ENCODE peak calls at places on chromosomes 5 and 9, in nine cellular contexts. One of them, this sample, is unnamed.

GRCh38 chr9:23962101-23962500 is 136.1 kb upstream of the ELAVL2 start:
- DNase-seq in A673: no peak
- DNase-seq in NCI-H2171 treated with DMSO at 0.1 percent for 48 hours: no peak
- DNase-seq in stimulated activated CD8-positive, alpha-beta memory T cell treated with anti-CD3 and anti-CD28 coated beads, Interleukin-15, amount 100 ng/mL, for 4 hours: no peak
- DNase-seq in fibroblast of lung: no peak
- DNase-seq in left lung: no peak
- DNase-seq in WTC11: peak; percentile 26
- DNase-seq in hypothalamus: no peak
- DNase-seq in activated naive CD8-positive, alpha-beta T cell treated with anti-CD3 and anti-CD28 coated beads, Interleukin-2, amount 50 U/mL, for 24 hours: no peak
- DNase-seq in this sample: no peak

GRCh38 chr5:9947944-9948343 is 301.7 kb downstream of the ATPSCKMT start:
- DNase-seq in WTC11: no peak
- DNase-seq in activated naive CD8-positive, alpha-beta T cell treated with anti-CD3 and anti-CD28 coated beads, Interleukin-2, amount 50 U/mL, for 24 hours: no peak
- DNase-seq in A673: no peak
- DNase-seq in NCI-H2171 treated with DMSO at 0.1 percent for 48 hours: no peak
- DNase-seq in hypothalamus: no peak
- DNase-seq in stimulated activated CD8-positive, alpha-beta memory T cell treated with anti-CD3 and anti-CD28 coated beads, Interleukin-15, amount 100 ng/mL, for 4 hours: no peak
- DNase-seq in fibroblast of lung: no peak
- DNase-seq in left lung: no peak
- DNase-seq in this sample: no peak

GRCh38 chr9:121960665-121961064 is 132.4 kb downstream of the TTLL11 start:
- DNase-seq in fibroblast of lung: no peak
- DNase-seq in WTC11: no peak
- DNase-seq in A673: no peak
- DNase-seq in NCI-H2171 treated with DMSO at 0.1 percent for 48 hours: no peak
- DNase-seq in activated naive CD8-positive, alpha-beta T cell treated with anti-CD3 and anti-CD28 coated beads, Interleukin-2, amount 50 U/mL, for 24 hours: no peak
- DNase-seq in hypothalamus: no peak
- DNase-seq in left lung: no peak
- DNase-seq in stimulated activated CD8-positive, alpha-beta memory T cell treated with anti-CD3 and anti-CD28 coated beads, Interleukin-15, amount 100 ng/mL, for 4 hours: no peak
- DNase-seq in this sample: no peak

GRCh38 chr5:34716986-34717385 is 60.9 kb downstream of the RAI14 start:
- DNase-seq in A673: no peak
- DNase-seq in left lung: no peak
- DNase-seq in stimulated activated CD8-positive, alpha-beta memory T cell treated with anti-CD3 and anti-CD28 coated beads, Interleukin-15, amount 100 ng/mL, for 4 hours: no peak
- DNase-seq in WTC11: no peak
- DNase-seq in hypothalamus: no peak
- DNase-seq in NCI-H2171 treated with DMSO at 0.1 percent for 48 hours: no peak
- DNase-seq in activated naive CD8-positive, alpha-beta T cell treated with anti-CD3 and anti-CD28 coated beads, Interleukin-2, amount 50 U/mL, for 24 hours: no peak
- DNase-seq in fibroblast of lung: peak; percentile 77
- DNase-seq in this sample: no peak

GRCh38 chr5:14428302-14429081 is 153.1 kb upstream of the OTULINL start:
- DNase-seq in fibroblast of lung: peak; percentile 80
- DNase-seq in stimulated activated CD8-positive, alpha-beta memory T cell treated with anti-CD3 and anti-CD28 coated beads, Interleukin-15, amount 100 ng/mL, for 4 hours: no peak
- DNase-seq in A673: no peak
- DNase-seq in WTC11: no peak
- DNase-seq in left lung: no peak
- DNase-seq in hypothalamus: no peak
- DNase-seq in activated naive CD8-positive, alpha-beta T cell treated with anti-CD3 and anti-CD28 coated beads, Interleukin-2, amount 50 U/mL, for 24 hours: no peak
- DNase-seq in NCI-H2171 treated with DMSO at 0.1 percent for 48 hours: no peak
- DNase-seq in this sample: peak; percentile 73

GRCh38 chr9:74777136-74777879 is 110.4 kb downstream of the TRPM6 start:
- DNase-seq in stimulated activated CD8-positive, alpha-beta memory T cell treated with anti-CD3 and anti-CD28 coated beads, Interleukin-15, amount 100 ng/mL, for 4 hours: peak; percentile 39
- DNase-seq in WTC11: peak; percentile 73
- DNase-seq in A673: peak; percentile 64
- DNase-seq in fibroblast of lung: peak; percentile 36
- DNase-seq in left lung: no peak
- DNase-seq in hypothalamus: peak; percentile 12
- DNase-seq in NCI-H2171 treated with DMSO at 0.1 percent for 48 hours: peak; percentile 25
- DNase-seq in activated naive CD8-positive, alpha-beta T cell treated with anti-CD3 and anti-CD28 coated beads, Interleukin-2, amount 50 U/mL, for 24 hours: peak; percentile 67
- DNase-seq in this sample: peak; percentile 65

GRCh38 chr5:150143725-150144058 is 12.0 kb downstream of the PDGFRB start:
- DNase-seq in WTC11: no peak
- DNase-seq in left lung: no peak
- DNase-seq in activated naive CD8-positive, alpha-beta T cell treated with anti-CD3 and anti-CD28 coated beads, Interleukin-2, amount 50 U/mL, for 24 hours: no peak
- DNase-seq in stimulated activated CD8-positive, alpha-beta memory T cell treated with anti-CD3 and anti-CD28 coated beads, Interleukin-15, amount 100 ng/mL, for 4 hours: no peak
- DNase-seq in hypothalamus: no peak
- DNase-seq in A673: no peak
- DNase-seq in NCI-H2171 treated with DMSO at 0.1 percent for 48 hours: no peak
- DNase-seq in fibroblast of lung: no peak
- DNase-seq in this sample: no peak

GRCh38 chr9:3205421-3206095 is 320.2 kb downstream of the RFX3 start:
- DNase-seq in WTC11: no peak
- DNase-seq in left lung: no peak
- DNase-seq in NCI-H2171 treated with DMSO at 0.1 percent for 48 hours: peak; percentile 57
- DNase-seq in stimulated activated CD8-positive, alpha-beta memory T cell treated with anti-CD3 and anti-CD28 coated beads, Interleukin-15, amount 100 ng/mL, for 4 hours: no peak
- DNase-seq in hypothalamus: no peak
- DNase-seq in fibroblast of lung: peak; percentile 14
- DNase-seq in A673: no peak
- DNase-seq in activated naive CD8-positive, alpha-beta T cell treated with anti-CD3 and anti-CD28 coated beads, Interleukin-2, amount 50 U/mL, for 24 hours: no peak
- DNase-seq in this sample: no peak

GRCh38 chr5:149550267-149550582 is 1.0 kb downstream of the CSNK1A1 start:
- DNase-seq in fibroblast of lung: peak; percentile 76
- DNase-seq in A673: no peak
- DNase-seq in hypothalamus: no peak
- DNase-seq in WTC11: no peak
- DNase-seq in stimulated activated CD8-positive, alpha-beta memory T cell treated with anti-CD3 and anti-CD28 coated beads, Interleukin-15, amount 100 ng/mL, for 4 hours: no peak
- DNase-seq in NCI-H2171 treated with DMSO at 0.1 percent for 48 hours: no peak
- DNase-seq in activated naive CD8-positive, alpha-beta T cell treated with anti-CD3 and anti-CD28 coated beads, Interleukin-2, amount 50 U/mL, for 24 hours: no peak
- DNase-seq in left lung: no peak
- DNase-seq in this sample: peak; percentile 76

GRCh38 chr9:106420511-106420944 is 442.4 kb upstream of the ZNF462 start:
- DNase-seq in left lung: no peak
- DNase-seq in WTC11: no peak
- DNase-seq in hypothalamus: no peak
- DNase-seq in A673: no peak
- DNase-seq in stimulated activated CD8-positive, alpha-beta memory T cell treated with anti-CD3 and anti-CD28 coated beads, Interleukin-15, amount 100 ng/mL, for 4 hours: no peak
- DNase-seq in NCI-H2171 treated with DMSO at 0.1 percent for 48 hours: no peak
- DNase-seq in activated naive CD8-positive, alpha-beta T cell treated with anti-CD3 and anti-CD28 coated beads, Interleukin-2, amount 50 U/mL, for 24 hours: peak; percentile 3
- DNase-seq in fibroblast of lung: peak; percentile 70
- DNase-seq in this sample: peak; percentile 83

GRCh38 chr9:103707181-103707580 is 386.9 kb upstream of the SMC2 start:
- DNase-seq in A673: no peak
- DNase-seq in activated naive CD8-positive, alpha-beta T cell treated with anti-CD3 and anti-CD28 coated beads, Interleukin-2, amount 50 U/mL, for 24 hours: no peak
- DNase-seq in left lung: no peak
- DNase-seq in NCI-H2171 treated with DMSO at 0.1 percent for 48 hours: no peak
- DNase-seq in hypothalamus: no peak
- DNase-seq in stimulated activated CD8-positive, alpha-beta memory T cell treated with anti-CD3 and anti-CD28 coated beads, Interleukin-15, amount 100 ng/mL, for 4 hours: no peak
- DNase-seq in WTC11: no peak
- DNase-seq in fibroblast of lung: no peak
- DNase-seq in this sample: peak; percentile 6

GRCh38 chr9:97553141-97553540 is 51.7 kb downstream of the TMOD1 start:
- DNase-seq in activated naive CD8-positive, alpha-beta T cell treated with anti-CD3 and anti-CD28 coated beads, Interleukin-2, amount 50 U/mL, for 24 hours: no peak
- DNase-seq in A673: no peak
- DNase-seq in hypothalamus: no peak
- DNase-seq in stimulated activated CD8-positive, alpha-beta memory T cell treated with anti-CD3 and anti-CD28 coated beads, Interleukin-15, amount 100 ng/mL, for 4 hours: no peak
- DNase-seq in WTC11: no peak
- DNase-seq in fibroblast of lung: no peak
- DNase-seq in NCI-H2171 treated with DMSO at 0.1 percent for 48 hours: no peak
- DNase-seq in left lung: no peak
- DNase-seq in this sample: no peak

GRCh38 chr9:28051559-28051958 is 478.3 kb upstream of the C9orf72 start:
- DNase-seq in activated naive CD8-positive, alpha-beta T cell treated with anti-CD3 and anti-CD28 coated beads, Interleukin-2, amount 50 U/mL, for 24 hours: no peak
- DNase-seq in fibroblast of lung: peak; percentile 33
- DNase-seq in hypothalamus: no peak
- DNase-seq in stimulated activated CD8-positive, alpha-beta memory T cell treated with anti-CD3 and anti-CD28 coated beads, Interleukin-15, amount 100 ng/mL, for 4 hours: no peak
- DNase-seq in left lung: no peak
- DNase-seq in NCI-H2171 treated with DMSO at 0.1 percent for 48 hours: no peak
- DNase-seq in A673: peak; percentile 7
- DNase-seq in WTC11: no peak
- DNase-seq in this sample: peak; percentile 30

GRCh38 chr9:121226186-121226585 is 24.5 kb upstream of the RAB14 start:
- DNase-seq in hypothalamus: no peak
- DNase-seq in A673: no peak
- DNase-seq in WTC11: no peak
- DNase-seq in stimulated activated CD8-positive, alpha-beta memory T cell treated with anti-CD3 and anti-CD28 coated beads, Interleukin-15, amount 100 ng/mL, for 4 hours: no peak
- DNase-seq in activated naive CD8-positive, alpha-beta T cell treated with anti-CD3 and anti-CD28 coated beads, Interleukin-2, amount 50 U/mL, for 24 hours: no peak
- DNase-seq in fibroblast of lung: peak; percentile 39
- DNase-seq in NCI-H2171 treated with DMSO at 0.1 percent for 48 hours: no peak
- DNase-seq in left lung: no peak
- DNase-seq in this sample: no peak